ENCODE peak calls at places on chromosome 17, in six cellular contexts. Q is DMS153; F is stimulated activated CD8-positive, alpha-beta memory T cell treated with anti-CD3 and anti-CD28 coated beads, Interleukin-15, amount 100 ng/mL, for 48 hours; N is astrocyte of the hippocampus; B is NCI-H1092; A is posterior cingulate gyrus. X is an unnamed sample.

GRCh38 chr17:39872700-39873099 is 4.7 kb downstream of the ZPBP2 start:
- DNase-seq in Q (no peak), F (no peak), N (peak; percentile 17), B (no peak), A (no peak), X (no peak)

GRCh38 chr17:35808962-35809854 is at the start of gene TAF15:
- DNase-seq in Q (peak; percentile 97), F (peak; percentile 93), N (peak; percentile 99), B (peak; percentile 96), A (peak; percentile 99), X (peak; percentile 92)

GRCh38 chr17:83135692-83136091 is 56.3 kb downstream of the METRNL start:
- DNase-seq in Q (no peak), F (no peak), N (no peak), B (no peak), A (peak; percentile 53), X (no peak)

GRCh38 chr17:68843522-68843921 is 111.7 kb downstream of the ABCA8 start:
- DNase-seq in Q (no peak), F (no peak), N (no peak), B (no peak), A (no peak), X (no peak)

GRCh38 chr17:35244345-35245195 is 1.7 kb downstream of the SLFN5 start:
- DNase-seq in Q (peak; percentile 9), F (peak; percentile 87), N (peak; percentile 63), B (no peak), A (no peak), X (no peak)

GRCh38 chr17:21029032-21029431 is 13.8 kb downstream of the USP22 start:
- DNase-seq in Q (no peak), F (no peak), N (peak; percentile 67), B (no peak), A (no peak), X (no peak)

GRCh38 chr17:38602862-38603785 is 2.6 kb downstream of the SRCIN1 start:
- DNase-seq in Q (no peak), F (no peak), N (no peak), B (peak; percentile 16), A (peak; percentile 82), X (no peak)

GRCh38 chr17:44220211-44221071 is 966 bp upstream of the UBTF start:
- DNase-seq in Q (no peak), F (no peak), N (peak; percentile 70), B (no peak), A (peak; percentile 88), X (no peak)

GRCh38 chr17:41144846-41145245 is 4.5 kb upstream of the KRTAP4-6 start:
- DNase-seq in Q (no peak), F (no peak), N (no peak), B (no peak), A (no peak), X (no peak)

GRCh38 chr17:69485901-69486643 is 71.6 kb downstream of the MAP2K6 start:
- DNase-seq in Q (peak; percentile 41), F (no peak), N (no peak), B (no peak), A (no peak), X (no peak)

GRCh38 chr17:45355087-45355486 is 38.3 kb upstream of the MAP3K14 start:
- DNase-seq in Q (no peak), F (no peak), N (no peak), B (no peak), A (no peak), X (no peak)